ENCODE peak calls at places on chromosome 5, in nine cellular contexts. P, K, L, T, M, R, G, B and Z are unnamed samples.

GRCh38 chr5:14261237-14261636 is 118.1 kb downstream of the TRIO start:
- DNase-seq in P (no peak), K (no peak), L (no peak), T (no peak), M (no peak), R (no peak), G (no peak), B (no peak), Z (no peak)

GRCh38 chr5:132334812-132335211 is 34.7 kb upstream of the SLC22A5 start:
- DNase-seq in P (no peak), K (no peak), L (no peak), T (no peak), M (no peak), R (no peak), G (peak), B (no peak), Z (no peak)

GRCh38 chr5:178069909-178070308 is 43.4 kb upstream of the N4BP3 start:
- DNase-seq in P (no peak), K (no peak), L (peak), T (peak), M (peak), R (peak), G (peak), B (no peak), Z (no peak)

GRCh38 chr5:561408-561807 is 37.2 kb upstream of the SLC9A3 start:
- DNase-seq in P (no peak), K (no peak), L (no peak), T (no peak), M (no peak), R (no peak), G (no peak), B (no peak), Z (no peak)

GRCh38 chr5:83724001-83724400 is 3.3 kb upstream of the HAPLN1 start:
- DNase-seq in P (no peak), K (no peak), L (no peak), T (no peak), M (no peak), R (no peak), G (peak), B (no peak), Z (no peak)

GRCh38 chr5:102799017-102799416 is 43.9 kb downstream of the PAM start:
- DNase-seq in P (no peak), K (no peak), L (no peak), T (peak), M (no peak), R (no peak), G (no peak), B (no peak), Z (no peak)

GRCh38 chr5:140073296-140073695 is 30.2 kb upstream of the NRG2 start:
- DNase-seq in P (no peak), K (no peak), L (no peak), T (peak), M (peak), R (no peak), G (peak), B (no peak), Z (no peak)

GRCh38 chr5:156764149-156764548 is 85.9 kb upstream of the PPP1R2B start:
- DNase-seq in P (no peak), K (no peak), L (no peak), T (no peak), M (no peak), R (no peak), G (no peak), B (no peak), Z (no peak)

GRCh38 chr5:16568875-16569580 is 47.8 kb downstream of the RETREG1 start:
- DNase-seq in P (peak), K (no peak), L (no peak), T (no peak), M (no peak), R (no peak), G (peak), B (no peak), Z (peak)

GRCh38 chr5:172758077-172758835 is 12.7 kb downstream of the DUSP1 start:
- DNase-seq in P (no peak), K (peak), L (no peak), T (peak), M (peak), R (no peak), G (peak), B (no peak), Z (no peak)

GRCh38 chr5:9818340-9818845 is 188.2 kb upstream of the TAS2R1 start:
- DNase-seq in P (no peak), K (no peak), L (no peak), T (no peak), M (no peak), R (no peak), G (no peak), B (no peak), Z (no peak)